ENCODE peak calls at places on chromosomes 7 and 10, in ten cellular contexts. P is retinal pigment epithelial cell, G is GM04504, Q is endothelial cell, D is HCEC 1CT, K is NCI-H69, N is aorta, O is mucosa of gallbladder, L is left ventricle myocardium superior, J is MV-4-11. S is an unnamed sample.

GRCh38 chr10:80871083-80871482 is 333.4 kb downstream of the SH2D4B start:
- DNase-seq in P (no peak), G (no peak), Q (no peak), D (no peak), K (no peak), N (no peak), O (no peak), L (no peak), J (no peak), S (no peak)

GRCh38 chr10:103678104-103678526 is 177.3 kb downstream of the SH3PXD2A start:
- DNase-seq in P (peak; percentile 75), G (peak; percentile 95), Q (no peak), D (peak; percentile 93), K (peak; percentile 64), N (peak; percentile 92), O (peak; percentile 87), L (peak; percentile 87), J (peak; percentile 27), S (peak; percentile 92)

GRCh38 chr7:152117356-152117755 is 91.9 kb downstream of the GALNT11 start:
- DNase-seq in P (no peak), G (no peak), Q (no peak), D (no peak), K (no peak), N (no peak), O (no peak), L (no peak), J (no peak), S (no peak)

GRCh38 chr10:28913436-28913835 is 236.1 kb downstream of the BAMBI start:
- DNase-seq in P (no peak), G (no peak), Q (no peak), D (no peak), K (no peak), N (no peak), O (no peak), L (no peak), J (no peak), S (no peak)

GRCh38 chr10:47310090-47310505 is 10.1 kb downstream of the GDF10 start:
- DNase-seq in P (no peak), G (no peak), Q (no peak), D (no peak), K (no peak), N (no peak), O (no peak), L (no peak), J (no peak), S (no peak)

GRCh38 chr10:22319559-22320558 is 1.0 kb upstream of the BMI1 start:
- DNase-seq in P (no peak), G (no peak), Q (no peak), D (peak; percentile 15), K (no peak), N (no peak), O (no peak), L (no peak), J (no peak), S (peak; percentile 24)

GRCh38 chr10:14397069-14397468 is 66.3 kb upstream of the FRMD4A start:
- DNase-seq in P (peak; percentile 99), G (peak; percentile 93), Q (no peak), D (peak; percentile 98), K (no peak), N (peak; percentile 84), O (peak; percentile 61), L (peak; percentile 83), J (peak; percentile 17), S (peak; percentile 95)

GRCh38 chr10:48792687-48793096 is 108.0 kb downstream of the WDFY4 start:
- DNase-seq in P (peak; percentile 62), G (peak; percentile 58), Q (no peak), D (peak; percentile 42), K (no peak), N (no peak), O (peak; percentile 57), L (no peak), J (no peak), S (peak; percentile 25)

GRCh38 chr7:40306596-40306995 is 171.8 kb downstream of the SUGCT start:
- DNase-seq in P (peak; percentile 19), G (no peak), Q (no peak), D (peak; percentile 75), K (no peak), N (no peak), O (no peak), L (no peak), J (no peak), S (peak; percentile 68)

GRCh38 chr7:107890493-107890961 is 456 bp upstream of the DLD start:
- DNase-seq in P (no peak), G (no peak), Q (no peak), D (no peak), K (peak; percentile 62), N (no peak), O (no peak), L (no peak), J (no peak), S (no peak)

GRCh38 chr7:2802504-2803341 is 41.4 kb downstream of the GNA12 start:
- DNase-seq in P (no peak), G (no peak), Q (no peak), D (peak; percentile 63), K (peak; percentile 68), N (no peak), O (no peak), L (peak; percentile 67), J (no peak), S (no peak)